ENCODE peak calls at places on chromosomes 16 and 17, in five cellular contexts. K, Y, O, D and V are unnamed samples.

GRCh38 chr17:34318474-34318873 is 761 bp upstream of the CCL8 start:
- DNase-seq in K (no peak), Y (peak; percentile 59), O (no peak), D (no peak), V (peak; percentile 56)

GRCh38 chr16:272633-273546 is 2.9 kb downstream of the RGS11 start:
- DNase-seq in K (no peak), Y (no peak), O (no peak), D (peak; percentile 30), V (no peak)

GRCh38 chr17:48795444-48796162 is 21.4 kb downstream of the TTLL6 start:
- DNase-seq in K (no peak), Y (no peak), O (no peak), D (peak; percentile 95), V (no peak)

GRCh38 chr16:57993452-57993851 is 7.0 kb downstream of the ZNF319 start:
- DNase-seq in K (no peak), Y (no peak), O (no peak), D (no peak), V (no peak)

GRCh38 chr16:48978501-48978900 is 303.1 kb downstream of the CBLN1 start:
- DNase-seq in K (no peak), Y (no peak), O (no peak), D (no peak), V (no peak)

GRCh38 chr16:86634290-86634689 is 55.9 kb downstream of the FOXL1 start:
- DNase-seq in K (no peak), Y (no peak), O (no peak), D (no peak), V (no peak)

GRCh38 chr17:45791935-45792334 is 7.8 kb downstream of the CRHR1 start:
- DNase-seq in K (no peak), Y (no peak), O (no peak), D (no peak), V (no peak)

GRCh38 chr17:66474258-66474657 is 171.8 kb downstream of the PRKCA start:
- DNase-seq in K (no peak), Y (no peak), O (no peak), D (no peak), V (no peak)

GRCh38 chr17:77566151-77566550 is 392.4 kb upstream of the TNRC6C start:
- DNase-seq in K (no peak), Y (no peak), O (no peak), D (no peak), V (no peak)

GRCh38 chr17:82369211-82369610 is 2.4 kb upstream of the UTS2R start:
- DNase-seq in K (no peak), Y (no peak), O (no peak), D (no peak), V (no peak)

GRCh38 chr17:82372063-82372590 is 562 bp downstream of the UTS2R start:
- DNase-seq in K (peak; percentile 59), Y (no peak), O (no peak), D (no peak), V (no peak)

GRCh38 chr17:82372591-82373452 is 1.3 kb downstream of the UTS2R start:
- DNase-seq in K (no peak), Y (peak; percentile 29), O (no peak), D (no peak), V (no peak)

GRCh38 chr17:82371333-82372062 is at the start of gene UTS2R:
- DNase-seq in K (peak; percentile 79), Y (no peak), O (no peak), D (no peak), V (no peak)

GRCh38 chr17:82370471-82371332 is 863 bp upstream of the UTS2R start:
- DNase-seq in K (peak; percentile 51), Y (no peak), O (no peak), D (no peak), V (no peak)
- TF ChIP-seq GABPA in K (no peak), Y (no peak), O (no peak), D (no peak), V (no peak)

GRCh38 chr16:3819175-3819527 is 61.4 kb downstream of the CREBBP start:
- DNase-seq in K (no peak), Y (no peak), O (no peak), D (no peak), V (no peak)
- H4K20me1 ChIP-seq in K (peaks cover 99% of the 10 kb centered on the region), Y (peaks cover 54% of the 10 kb centered on the region), O (peaks cover 2% of the 10 kb centered on the region), D (peaks cover 57% of the 10 kb centered on the region), V (peaks cover 30% of the 10 kb centered on the region)

GRCh38 chr17:43416998-43417891 is 18.5 kb downstream of the ARL4D start:
- DNase-seq in K (no peak), Y (no peak), O (no peak), D (no peak), V (no peak)

GRCh38 chr17:43423777-43424455 is 25.1 kb downstream of the ARL4D start:
- DNase-seq in K (no peak), Y (no peak), O (no peak), D (no peak), V (no peak)

GRCh38 chr17:43418441-43419374 is 19.9 kb downstream of the ARL4D start:
- DNase-seq in K (no peak), Y (peak; percentile 15), O (no peak), D (peak; percentile 56), V (no peak)
- TF ChIP-seq GABPA in K (no peak), Y (no peak), O (no peak), D (no peak), V (no peak)

GRCh38 chr16:75382611-75383010 is 50.7 kb downstream of the CFDP1 start:
- DNase-seq in K (no peak), Y (no peak), O (no peak), D (no peak), V (no peak)
- H4K20me1 ChIP-seq in K (no peaks in the 10 kb centered on the region), Y (no peaks in the 10 kb centered on the region), O (no peaks in the 10 kb centered on the region), D (peaks cover 5% of the 10 kb centered on the region), V (peaks cover 3% of the 10 kb centered on the region)

DNA sequence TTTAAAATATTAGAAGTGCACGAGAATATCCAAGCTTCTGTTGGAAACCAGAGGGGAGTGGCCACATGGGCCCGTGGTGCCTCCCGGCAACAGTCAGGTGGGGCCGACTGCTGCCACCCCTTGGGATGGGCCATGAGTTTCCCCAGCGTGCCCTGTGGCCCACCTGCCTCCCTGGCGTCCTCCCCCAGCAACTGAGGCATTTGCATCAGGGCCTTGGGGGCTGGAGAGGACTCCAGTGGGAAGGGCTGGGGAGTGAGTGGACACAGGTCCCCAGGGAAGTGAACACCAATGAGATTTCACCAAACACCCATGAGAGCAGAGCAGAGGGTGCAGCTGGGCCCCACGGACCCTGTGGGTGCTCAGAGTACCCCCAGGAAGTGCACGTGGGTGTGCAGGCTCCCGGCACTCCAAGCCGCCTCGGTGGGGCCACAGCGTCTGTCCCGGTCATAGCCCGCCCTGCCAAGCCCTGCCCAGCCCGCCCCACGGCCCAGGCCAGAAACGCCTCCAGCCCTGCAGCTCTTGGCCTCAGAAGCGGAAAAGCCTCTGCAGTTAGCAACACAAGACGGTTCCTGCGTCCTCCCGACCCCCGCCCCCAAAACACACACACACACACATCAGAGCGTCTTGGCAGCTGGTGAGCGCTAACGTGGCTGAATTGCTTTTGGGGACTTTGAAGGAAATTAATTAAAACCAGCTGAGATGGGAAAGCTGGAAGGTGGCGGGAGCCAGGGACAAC is 22.7 kb downstream of the ZNF469 start:
- DNase-seq in K (peak; percentile 89), Y (no peak), O (no peak), D (no peak), V (no peak)
- TF ChIP-seq GABPA in K (no peak), Y (no peak), O (no peak), D (no peak), V (no peak)

GRCh38 chr16:71635632-71636031 is 9.6 kb downstream of the MARVELD3 start:
- DNase-seq in K (no peak), Y (no peak), O (no peak), D (no peak), V (no peak)

GRCh38 chr16:71631776-71632175 is 5.8 kb downstream of the MARVELD3 start:
- DNase-seq in K (no peak), Y (no peak), O (no peak), D (no peak), V (no peak)

GRCh38 chr16:71637398-71637797 is 11.4 kb downstream of the MARVELD3 start:
- DNase-seq in K (no peak), Y (no peak), O (no peak), D (no peak), V (no peak)
- H4K20me1 ChIP-seq in K (no peaks in the 10 kb centered on the region), Y (no peaks in the 10 kb centered on the region), O (no peaks in the 10 kb centered on the region), D (no peaks in the 10 kb centered on the region), V (peaks cover 4% of the 10 kb centered on the region)

GRCh38 chr17:10136258-10136981 is 62.0 kb downstream of the GAS7 start:
- DNase-seq in K (no peak), Y (no peak), O (no peak), D (no peak), V (no peak)

GRCh38 chr17:10139560-10139959 is 58.8 kb downstream of the GAS7 start:
- DNase-seq in K (no peak), Y (no peak), O (no peak), D (no peak), V (no peak)

GRCh38 chr17:10130733-10131132 is 67.7 kb downstream of the GAS7 start:
- DNase-seq in K (no peak), Y (no peak), O (no peak), D (no peak), V (no peak)

GRCh38 chr17:10130263-10130662 is 68.1 kb downstream of the GAS7 start:
- DNase-seq in K (no peak), Y (no peak), O (no peak), D (no peak), V (no peak)

DNA sequence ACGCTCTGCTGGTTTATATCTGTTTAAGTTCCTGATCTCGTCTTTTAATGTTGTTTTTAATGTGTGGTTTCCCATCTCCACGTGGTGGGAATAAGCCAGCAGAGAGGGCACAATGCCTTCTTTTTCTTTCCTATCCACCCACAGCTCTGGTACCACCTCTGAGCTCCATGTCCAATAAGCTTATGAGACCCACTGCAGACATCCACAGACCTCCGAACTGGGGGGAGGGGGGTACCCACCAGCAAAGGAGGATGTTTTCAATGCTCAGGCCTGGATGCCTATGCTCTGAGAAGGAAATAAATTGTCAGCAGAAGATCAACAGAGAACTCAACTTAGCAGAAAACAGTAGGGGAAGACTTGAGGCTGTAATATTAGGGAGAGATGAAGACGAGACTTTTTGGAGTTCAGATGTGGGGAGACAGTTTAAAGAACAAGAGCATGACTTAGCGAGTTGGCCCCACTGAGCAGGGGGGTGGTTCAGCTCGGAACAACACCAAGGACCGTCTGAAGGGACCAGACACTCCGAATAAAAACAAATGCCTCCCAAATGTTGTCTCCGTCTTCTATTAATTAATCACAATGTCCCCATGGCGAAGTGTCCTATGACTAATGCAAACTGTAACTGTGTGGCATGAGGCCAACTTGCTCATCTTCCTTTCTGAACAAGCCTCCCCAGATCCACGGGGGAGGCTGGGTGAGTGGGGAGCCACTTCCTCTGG is 62.7 kb downstream of the GAS7 start:
- DNase-seq in K (no peak), Y (no peak), O (no peak), D (no peak), V (no peak)
- TF ChIP-seq GABPA in K (no peak), Y (no peak), O (no peak), D (no peak), V (no peak)

GRCh38 chr16:56788435-56788834 is 58.5 kb downstream of the NUP93 start:
- DNase-seq in K (no peak), Y (no peak), O (no peak), D (no peak), V (no peak)
- H4K20me1 ChIP-seq in K (no peaks in the 10 kb centered on the region), Y (peaks cover 7% of the 10 kb centered on the region), O (no peaks in the 10 kb centered on the region), D (no peaks in the 10 kb centered on the region), V (peaks cover 15% of the 10 kb centered on the region)